ENCODE peak calls at places on chromosome 4, in seven cellular contexts. O, B, I, T, W, R and C are unnamed samples.

GRCh38 chr4:74037076-74037475 is 1.4 kb downstream of the CXCL3 start:
- DNase-seq in I (no peak), R (no peak), W (no peak), O (no peak), B (no peak), T (peak; percentile 26), C (no peak)

GRCh38 chr4:77035153-77035552 is 40.6 kb downstream of the CCNI start:
- DNase-seq in B (no peak), R (no peak), W (no peak), T (no peak), O (no peak), I (no peak), C (no peak)

GRCh38 chr4:140116442-140117104 is 37.4 kb downstream of the MAML3 start:
- DNase-seq in T (no peak), B (no peak), O (peak; percentile 48), R (no peak), W (no peak), I (no peak), C (peak; percentile 54)

GRCh38 chr4:89879201-89879600 is 15.5 kb upstream of the MMRN1 start:
- DNase-seq in O (no peak), B (no peak), W (no peak), I (no peak), T (no peak), R (no peak), C (no peak)

GRCh38 chr4:126647756-126648396 is 984.9 kb upstream of the INTU start:
- DNase-seq in T (no peak), O (no peak), W (no peak), R (no peak), B (no peak), I (no peak), C (peak; percentile 13)

GRCh38 chr4:60042941-60043340 is 1157.2 kb upstream of the ADGRL3 start:
- DNase-seq in O (no peak), W (no peak), R (no peak), B (no peak), I (no peak), T (no peak), C (no peak)

GRCh38 chr4:147590249-147590920 is 26.8 kb upstream of the TMEM184C start:
- DNase-seq in I (peak; percentile 31), O (peak; percentile 52), R (no peak), T (peak; percentile 43), B (peak; percentile 54), W (peak; percentile 82), C (peak; percentile 79)

GRCh38 chr4:128060130-128060619 is 937 bp upstream of the LARP1B start:
- DNase-seq in O (no peak), R (no peak), I (no peak), T (peak; percentile 12), B (no peak), W (peak; percentile 30), C (peak; percentile 6)

GRCh38 chr4:169620846-169621228 is 459 bp downstream of the CLCN3 start:
- DNase-seq in R (no peak), T (no peak), W (no peak), B (no peak), I (peak; percentile 16), O (peak; percentile 20), C (no peak)

GRCh38 chr4:98828801-98829200 is 100.1 kb downstream of the EIF4E start:
- DNase-seq in O (peak; percentile 23), T (no peak), R (no peak), B (peak; percentile 19), W (peak; percentile 51), I (peak; percentile 3), C (no peak)

GRCh38 chr4:183987987-183988392 is 82.9 kb downstream of the STOX2 start:
- DNase-seq in W (no peak), I (peak; percentile 7), R (no peak), B (peak; percentile 68), T (peak; percentile 16), O (peak; percentile 95), C (peak; percentile 95)

GRCh38 chr4:22071749-22072148 is 123.2 kb upstream of the KCNIP4 start:
- DNase-seq in O (no peak), T (no peak), W (no peak), R (no peak), I (no peak), B (no peak), C (no peak)

GRCh38 chr4:181661090-181661489 is 582.1 kb upstream of the TENM3 start:
- DNase-seq in T (no peak), B (no peak), O (no peak), R (no peak), I (no peak), W (no peak), C (peak; percentile 85)

GRCh38 chr4:121421594-121421993 is 40.8 kb upstream of the QRFPR start:
- DNase-seq in R (no peak), W (no peak), B (peak; percentile 13), I (no peak), T (no peak), O (no peak), C (no peak)
- TF ChIP-seq CTCF in R (no peak), W (peak; percentile 50), B (peak; percentile 76), I (peak; percentile 17), T (no peak), O (peak; percentile 25), C (no peak)

GRCh38 chr4:80029364-80029763 is 43.7 kb downstream of the ANTXR2 start:
- DNase-seq in I (no peak), T (no peak), B (no peak), W (no peak), R (no peak), O (no peak), C (no peak)

GRCh38 chr4:80027611-80028010 is 45.4 kb downstream of the ANTXR2 start:
- DNase-seq in O (no peak), I (no peak), W (no peak), T (no peak), R (no peak), B (no peak), C (peak; percentile 25)

GRCh38 chr4:80024335-80024734 is 48.7 kb downstream of the ANTXR2 start:
- DNase-seq in I (no peak), R (no peak), B (no peak), W (no peak), O (no peak), T (no peak), C (no peak)

GRCh38 chr4:80026080-80026479 is 46.9 kb downstream of the ANTXR2 start:
- DNase-seq in W (no peak), I (no peak), R (no peak), O (peak; percentile 4), B (no peak), T (no peak), C (peak; percentile 30)
- H3K4me1 ChIP-seq in W (no peaks in the 10 kb centered on the region), I (no peaks in the 10 kb centered on the region), R (no peaks in the 10 kb centered on the region), O (no peaks in the 10 kb centered on the region), B (no peaks in the 10 kb centered on the region), T (no peaks in the 10 kb centered on the region), C (no peaks in the 10 kb centered on the region)

DNA sequence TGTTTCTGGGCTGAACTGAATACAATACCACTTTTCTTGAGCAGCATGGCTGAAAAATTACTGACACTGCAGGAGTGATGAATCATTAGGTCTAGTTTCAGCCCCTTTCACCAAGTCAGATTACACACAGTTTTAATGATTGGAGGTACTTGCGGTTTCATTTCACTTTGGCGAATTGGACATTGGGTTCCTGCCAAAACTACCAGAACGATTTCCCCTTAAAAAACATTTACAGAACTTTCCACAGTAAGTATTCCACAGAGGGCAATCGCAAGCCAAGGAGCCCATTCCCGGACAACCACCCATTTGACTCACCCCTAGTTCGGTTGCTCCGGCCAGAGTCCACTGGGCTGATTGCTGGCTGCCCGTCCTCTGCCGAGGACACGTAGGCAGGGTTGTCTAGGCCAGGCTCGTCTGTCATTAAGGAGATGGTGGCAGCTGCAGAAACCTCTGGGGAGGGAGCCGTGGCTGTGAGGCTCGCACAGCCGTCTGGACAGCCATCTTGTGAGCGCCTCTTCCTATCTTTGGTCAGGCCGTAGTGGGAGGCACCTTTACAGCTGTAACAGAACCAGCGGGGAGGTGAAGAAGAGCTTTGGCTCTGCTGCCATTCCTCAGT is 83.5 kb downstream of the LNX1 start:
- DNase-seq in W (no peak), R (no peak), I (peak; percentile 30), O (no peak), T (peak; percentile 10), B (no peak), C (peak; percentile 48)
- TF ChIP-seq CEBPB in W (no peak), R (no peak), I (no peak), O (no peak), T (no peak), B (no peak), C (no peak)

DNA sequence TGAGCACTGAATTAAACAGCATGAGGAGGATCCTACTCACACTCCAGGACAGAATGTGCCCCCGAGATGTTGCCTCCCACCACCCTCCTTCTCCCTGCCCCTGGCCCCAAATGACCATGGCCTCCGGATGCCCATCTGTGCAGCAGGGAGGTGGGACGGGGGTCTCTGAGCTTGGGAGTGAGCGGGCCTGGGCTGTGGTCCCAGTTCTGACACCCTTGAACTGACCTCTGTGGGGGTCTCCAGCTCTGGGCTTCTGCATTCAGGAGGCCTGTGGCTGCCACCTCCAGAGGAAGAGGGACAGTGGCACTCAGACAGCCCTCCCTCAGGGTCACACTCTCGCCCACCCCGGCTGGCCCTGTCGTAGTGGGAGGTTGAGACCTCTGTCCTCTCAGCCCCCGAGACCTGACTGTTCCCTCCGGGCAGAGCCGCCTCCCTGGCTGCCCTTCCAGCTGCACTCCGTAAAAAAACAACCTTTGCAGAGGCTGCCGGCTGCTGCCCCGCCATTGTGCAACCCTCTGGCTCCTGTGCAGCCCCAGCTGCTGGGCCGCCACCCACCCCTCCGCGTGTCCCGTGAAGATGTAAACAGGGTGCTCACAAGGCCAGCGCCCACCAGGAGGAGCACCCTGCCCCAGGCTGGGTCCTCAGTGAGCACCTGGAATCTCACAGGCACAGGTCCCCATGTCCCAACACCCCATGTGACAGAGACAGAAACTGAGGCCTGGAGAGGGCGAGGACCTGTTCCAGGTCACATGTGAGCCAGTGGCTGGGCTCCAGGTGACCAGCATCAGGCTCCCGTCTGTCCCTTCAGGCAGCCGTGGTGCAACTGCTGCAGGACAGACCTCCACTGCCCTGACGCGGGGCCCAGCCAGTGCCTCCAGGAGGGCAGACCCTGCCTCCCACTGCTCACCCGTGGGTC is 39.6 kb downstream of the HTRA3 start:
- DNase-seq in R (no peak), W (no peak), I (no peak), T (no peak), B (no peak), O (no peak), C (peak; percentile 44)
- TF ChIP-seq CTCF in R (no peak), W (no peak), I (peak; percentile 9), T (peak; percentile 13), B (no peak), O (no peak), C (no peak)

GRCh38 chr4:8079916-8080753 is 78.5 kb downstream of the ABLIM2 start:
- DNase-seq in O (no peak), B (no peak), T (no peak), W (no peak), R (no peak), I (no peak), C (no peak)
- H3K4me1 ChIP-seq in O (no peaks in the 10 kb centered on the region), B (no peaks in the 10 kb centered on the region), T (no peaks in the 10 kb centered on the region), W (peaks cover 8% of the 10 kb centered on the region), R (no peaks in the 10 kb centered on the region), I (no peaks in the 10 kb centered on the region), C (no peaks in the 10 kb centered on the region)

GRCh38 chr4:123587983-123588494 is 191.4 kb downstream of the SPRY1 start:
- DNase-seq in I (peak; percentile 32), T (no peak), R (no peak), O (peak; percentile 93), B (peak; percentile 63), W (no peak), C (peak; percentile 93)
- TF ChIP-seq CEBPB in I (no peak), T (no peak), R (no peak), O (no peak), B (peak; percentile 34), W (no peak), C (no peak)

GRCh38 chr4:38993683-38994082 is 38.5 kb downstream of the TMEM156 start:
- DNase-seq in B (peak; percentile 21), T (peak; percentile 23), R (no peak), I (peak; percentile 45), O (peak; percentile 12), W (no peak), C (no peak)
- TF ChIP-seq CTCF in B (peak; percentile 44), T (no peak), R (peak; percentile 16), I (peak; percentile 35), O (no peak), W (no peak), C (peak; percentile 23)